ENCODE peak calls at places on chromosomes 5 and 9, in four cellular contexts. One of them, this sample, is unnamed.
A peak's percentile ranks its signal among the peaks of the same experiment; 100 is the strongest.

GRCh38 chr9:79955300-79955699 is 383.5 kb downstream of the TLE4 start:
- DNase-seq in H9: no peak
- DNase-seq in mesendoderm: no peak
- DNase-seq in trophoblast cell: no peak
- DNase-seq in this sample: no peak

GRCh38 chr9:115263731-115264130 is 145.8 kb upstream of the TNC start:
- DNase-seq in trophoblast cell: no peak
- DNase-seq in H9: no peak
- DNase-seq in mesendoderm: no peak
- DNase-seq in this sample: no peak

GRCh38 chr5:178115835-178116405 is 2.6 kb downstream of the N4BP3 start:
- DNase-seq in mesendoderm: peak; percentile 80
- DNase-seq in trophoblast cell: no peak
- DNase-seq in H9: peak; percentile 69
- DNase-seq in this sample: no peak

GRCh38 chr5:103532116-103532734 is 30.4 kb downstream of the NUDT12 start:
- DNase-seq in mesendoderm: no peak
- DNase-seq in H9: no peak
- DNase-seq in trophoblast cell: no peak
- DNase-seq in this sample: no peak

GRCh38 chr5:32339878-32340277 is 27.1 kb upstream of the MTMR12 start:
- DNase-seq in trophoblast cell: no peak
- DNase-seq in mesendoderm: peak; percentile 63
- DNase-seq in H9: no peak
- DNase-seq in this sample: no peak

GRCh38 chr5:180090769-180091546 is 19.4 kb upstream of the RNF130 start:
- DNase-seq in trophoblast cell: no peak
- DNase-seq in H9: peak; percentile 90
- DNase-seq in mesendoderm: peak; percentile 93
- DNase-seq in this sample: peak; percentile 72

GRCh38 chr9:110575169-110575568 is 4.4 kb downstream of the SVEP1 start:
- DNase-seq in trophoblast cell: no peak
- DNase-seq in mesendoderm: no peak
- DNase-seq in H9: no peak
- DNase-seq in this sample: no peak

GRCh38 chr5:38673671-38674071 is 117.2 kb upstream of the LIFR start:
- DNase-seq in trophoblast cell: no peak
- DNase-seq in H9: peak; percentile 62
- DNase-seq in mesendoderm: peak; percentile 75
- DNase-seq in this sample: no peak

GRCh38 chr9:86353591-86354047 is 591 bp downstream of the TUT7 start:
- DNase-seq in mesendoderm: no peak
- DNase-seq in trophoblast cell: peak; percentile 51
- DNase-seq in H9: no peak
- DNase-seq in this sample: no peak

GRCh38 chr5:9932770-9933169 is 302.6 kb upstream of the TAS2R1 start:
- DNase-seq in trophoblast cell: peak; percentile 87
- DNase-seq in mesendoderm: peak; percentile 85
- DNase-seq in H9: no peak
- DNase-seq in this sample: no peak

GRCh38 chr5:106376522-106376921 is 1294.2 kb downstream of the EFNA5 start:
- DNase-seq in mesendoderm: no peak
- DNase-seq in trophoblast cell: no peak
- DNase-seq in H9: no peak
- DNase-seq in this sample: no peak

GRCh38 chr9:112764344-112764743 is 13.8 kb downstream of the SNX30 start:
- DNase-seq in mesendoderm: peak; percentile 57
- DNase-seq in H9: no peak
- DNase-seq in trophoblast cell: peak; percentile 83
- DNase-seq in this sample: no peak

GRCh38 chr9:107227696-107228258 is 55.3 kb upstream of the RAD23B start:
- DNase-seq in mesendoderm: no peak
- DNase-seq in H9: no peak
- DNase-seq in trophoblast cell: no peak
- DNase-seq in this sample: no peak

GRCh38 chr9:107566596-107566995 is 77.0 kb upstream of the KLF4 start:
- DNase-seq in H9: no peak
- DNase-seq in mesendoderm: no peak
- DNase-seq in trophoblast cell: no peak
- DNase-seq in this sample: no peak

GRCh38 chr9:111148994-111149759 is 110.9 kb upstream of the LPAR1 start:
- DNase-seq in trophoblast cell: no peak
- DNase-seq in mesendoderm: peak; percentile 26
- DNase-seq in H9: no peak
- DNase-seq in this sample: no peak

GRCh38 chr5:107459637-107460036 is 211.1 kb downstream of the EFNA5 start:
- DNase-seq in H9: no peak
- DNase-seq in mesendoderm: peak; percentile 76
- DNase-seq in trophoblast cell: no peak
- DNase-seq in this sample: no peak

GRCh38 chr5:16855475-16855874 is 80.6 kb downstream of the MYO10 start:
- DNase-seq in H9: no peak
- DNase-seq in mesendoderm: peak; percentile 52
- DNase-seq in trophoblast cell: no peak
- DNase-seq in this sample: no peak

GRCh38 chr5:113081881-113082546 is 105.4 kb downstream of the DCP2 start:
- DNase-seq in H9: no peak
- DNase-seq in mesendoderm: no peak
- DNase-seq in trophoblast cell: peak; percentile 81
- DNase-seq in this sample: no peak

GRCh38 chr5:79191457-79191856 is 44.5 kb upstream of the JMY start:
- DNase-seq in mesendoderm: peak; percentile 31
- DNase-seq in H9: peak; percentile 33
- DNase-seq in trophoblast cell: no peak
- DNase-seq in this sample: peak; percentile 7

GRCh38 chr9:128091144-128091543 is 23.1 kb downstream of the SLC25A25 start:
- DNase-seq in mesendoderm: peak; percentile 94
- DNase-seq in trophoblast cell: no peak
- DNase-seq in H9: peak; percentile 91
- DNase-seq in this sample: peak; percentile 82

GRCh38 chr5:64210866-64211265 is 45.2 kb downstream of the RNF180 start:
- DNase-seq in mesendoderm: peak; percentile 84
- DNase-seq in trophoblast cell: no peak
- DNase-seq in H9: no peak
- DNase-seq in this sample: no peak

GRCh38 chr5:178306430-178307225 is 74.0 kb upstream of the PHYKPL start:
- DNase-seq in mesendoderm: peak; percentile 27
- DNase-seq in trophoblast cell: no peak
- DNase-seq in H9: no peak
- DNase-seq in this sample: no peak

GRCh38 chr5:54329731-54330709 is 19.6 kb upstream of the ARL15 start:
- DNase-seq in H9: no peak
- DNase-seq in trophoblast cell: peak; percentile 85
- DNase-seq in mesendoderm: peak; percentile 73
- DNase-seq in this sample: no peak

GRCh38 chr5:125317546-125317995 is 571.1 kb upstream of the ZNF608 start:
- DNase-seq in H9: peak; percentile 35
- DNase-seq in trophoblast cell: no peak
- DNase-seq in mesendoderm: peak; percentile 24
- DNase-seq in this sample: peak; percentile 41

GRCh38 chr9:16787724-16788123 is 82.7 kb downstream of the BNC2 start:
- DNase-seq in mesendoderm: no peak
- DNase-seq in H9: no peak
- DNase-seq in trophoblast cell: no peak
- DNase-seq in this sample: no peak

GRCh38 chr9:74630228-74630627 is 133.1 kb downstream of the RORB start:
- DNase-seq in mesendoderm: peak; percentile 27
- DNase-seq in H9: no peak
- DNase-seq in trophoblast cell: no peak
- DNase-seq in this sample: no peak

GRCh38 chr9:12773562-12773961 is 1.3 kb upstream of the LURAP1L start:
- DNase-seq in mesendoderm: no peak
- DNase-seq in trophoblast cell: no peak
- DNase-seq in H9: no peak
- DNase-seq in this sample: no peak

GRCh38 chr9:13141629-13142028 is 137.9 kb downstream of the MPDZ start:
- DNase-seq in H9: no peak
- DNase-seq in trophoblast cell: no peak
- DNase-seq in mesendoderm: no peak
- DNase-seq in this sample: no peak

GRCh38 chr9:108486791-108487190 is 369.0 kb downstream of the ACTL7B start:
- DNase-seq in H9: no peak
- DNase-seq in mesendoderm: no peak
- DNase-seq in trophoblast cell: no peak
- DNase-seq in this sample: no peak

GRCh38 chr9:99389087-99390033 is 167.3 kb downstream of the SEC61B start:
- DNase-seq in trophoblast cell: no peak
- DNase-seq in H9: no peak
- DNase-seq in mesendoderm: no peak
- DNase-seq in this sample: no peak

GRCh38 chr9:135926402-135927194 is 19.3 kb upstream of the CAMSAP1 start:
- DNase-seq in mesendoderm: peak; percentile 27
- DNase-seq in H9: no peak
- DNase-seq in trophoblast cell: peak; percentile 98
- DNase-seq in this sample: no peak

GRCh38 chr9:126329476-126330275 is 3.0 kb downstream of the MVB12B start:
- DNase-seq in trophoblast cell: no peak
- DNase-seq in mesendoderm: no peak
- DNase-seq in H9: no peak
- DNase-seq in this sample: peak; percentile 32

GRCh38 chr5:111735829-111736228 is 21.2 kb downstream of the NREP start:
- DNase-seq in mesendoderm: peak; percentile 83
- DNase-seq in trophoblast cell: peak; percentile 42
- DNase-seq in H9: peak; percentile 58
- DNase-seq in this sample: peak; percentile 23

GRCh38 chr5:111734597-111734996 is 22.4 kb downstream of the NREP start:
- DNase-seq in trophoblast cell: no peak
- DNase-seq in mesendoderm: no peak
- DNase-seq in H9: no peak
- DNase-seq in this sample: no peak

GRCh38 chr5:111731638-111732037 is 25.4 kb downstream of the NREP start:
- DNase-seq in mesendoderm: no peak
- DNase-seq in trophoblast cell: no peak
- DNase-seq in H9: no peak
- DNase-seq in this sample: no peak

GRCh38 chr5:111734013-111734412 is 23.0 kb downstream of the NREP start:
- DNase-seq in trophoblast cell: no peak
- DNase-seq in H9: no peak
- DNase-seq in mesendoderm: no peak
- DNase-seq in this sample: no peak

DNA sequence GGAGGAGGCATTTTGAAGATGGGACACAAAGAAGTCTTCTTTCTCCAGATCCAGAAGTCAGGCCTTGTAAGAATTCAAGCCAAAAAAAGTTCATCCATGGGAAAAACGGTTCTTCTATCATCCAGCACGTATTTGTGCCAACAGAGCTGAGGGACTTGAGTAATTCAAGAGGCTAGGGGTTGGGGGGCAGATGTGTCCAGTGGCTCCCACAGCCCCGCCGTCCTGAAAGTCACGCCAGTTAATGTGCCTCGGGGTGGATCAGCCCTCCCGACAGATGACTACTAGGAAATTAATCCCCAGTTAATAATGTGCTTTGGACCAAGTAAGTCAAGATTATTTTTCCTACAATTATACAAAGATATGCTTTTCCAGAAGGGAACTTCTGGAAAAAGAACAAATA is 23.4 kb downstream of the NREP start:
- DNase-seq in mesendoderm: no peak
- DNase-seq in H9: no peak
- DNase-seq in trophoblast cell: no peak
- DNase-seq in this sample: no peak
- H2BK5ac ChIP-seq in mesendoderm: no peak overlapping the region
- H2BK5ac ChIP-seq in H9: no peak overlapping the region
- H2BK5ac ChIP-seq in trophoblast cell: no peak overlapping the region
- H2BK5ac ChIP-seq in this sample: no peak overlapping the region

GRCh38 chr9:93231716-93232115 is 47.8 kb downstream of the WNK2 start:
- DNase-seq in mesendoderm: no peak
- DNase-seq in trophoblast cell: no peak
- DNase-seq in H9: no peak
- DNase-seq in this sample: no peak
- H3K79me2 ChIP-seq in mesendoderm: no peaks in the 10 kb centered on the region
- H3K79me2 ChIP-seq in trophoblast cell: no peaks in the 10 kb centered on the region
- H3K79me2 ChIP-seq in H9: no peaks in the 10 kb centered on the region
- H3K79me2 ChIP-seq in this sample: peaks cover 12% of the 10 kb centered on the region

DNA sequence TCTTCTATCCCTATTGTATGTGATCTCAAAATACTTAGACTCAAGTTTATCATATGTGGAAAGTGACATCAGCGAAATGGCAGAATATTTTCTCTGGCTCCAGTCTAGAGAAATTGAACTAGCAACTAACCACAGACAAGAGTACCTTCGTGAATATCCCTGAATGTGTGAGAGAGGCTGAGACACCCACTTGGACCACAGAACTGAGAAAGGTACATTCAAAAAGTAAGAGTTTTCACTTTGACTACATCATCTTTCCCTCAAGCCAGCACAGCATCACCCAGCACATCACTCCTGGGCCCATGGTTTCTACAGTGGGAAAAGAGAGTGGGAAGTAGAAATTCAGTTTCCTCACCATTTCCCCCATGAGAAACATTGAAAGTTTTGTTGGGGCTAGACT is 225.8 kb upstream of the VLDLR start:
- DNase-seq in H9: no peak
- DNase-seq in trophoblast cell: no peak
- DNase-seq in mesendoderm: no peak
- DNase-seq in this sample: no peak
- H2BK5ac ChIP-seq in H9: no peak overlapping the region
- H2BK5ac ChIP-seq in trophoblast cell: no peak overlapping the region
- H2BK5ac ChIP-seq in mesendoderm: no peak overlapping the region
- H2BK5ac ChIP-seq in this sample: no peak overlapping the region

GRCh38 chr5:73719616-73720015 is 93.6 kb downstream of the ARHGEF28 start:
- DNase-seq in H9: no peak
- DNase-seq in mesendoderm: no peak
- DNase-seq in trophoblast cell: peak; percentile 65
- DNase-seq in this sample: no peak
- H3K79me2 ChIP-seq in H9: no peaks in the 10 kb centered on the region
- H3K79me2 ChIP-seq in mesendoderm: no peaks in the 10 kb centered on the region
- H3K79me2 ChIP-seq in trophoblast cell: no peaks in the 10 kb centered on the region
- H3K79me2 ChIP-seq in this sample: no peaks in the 10 kb centered on the region

DNA sequence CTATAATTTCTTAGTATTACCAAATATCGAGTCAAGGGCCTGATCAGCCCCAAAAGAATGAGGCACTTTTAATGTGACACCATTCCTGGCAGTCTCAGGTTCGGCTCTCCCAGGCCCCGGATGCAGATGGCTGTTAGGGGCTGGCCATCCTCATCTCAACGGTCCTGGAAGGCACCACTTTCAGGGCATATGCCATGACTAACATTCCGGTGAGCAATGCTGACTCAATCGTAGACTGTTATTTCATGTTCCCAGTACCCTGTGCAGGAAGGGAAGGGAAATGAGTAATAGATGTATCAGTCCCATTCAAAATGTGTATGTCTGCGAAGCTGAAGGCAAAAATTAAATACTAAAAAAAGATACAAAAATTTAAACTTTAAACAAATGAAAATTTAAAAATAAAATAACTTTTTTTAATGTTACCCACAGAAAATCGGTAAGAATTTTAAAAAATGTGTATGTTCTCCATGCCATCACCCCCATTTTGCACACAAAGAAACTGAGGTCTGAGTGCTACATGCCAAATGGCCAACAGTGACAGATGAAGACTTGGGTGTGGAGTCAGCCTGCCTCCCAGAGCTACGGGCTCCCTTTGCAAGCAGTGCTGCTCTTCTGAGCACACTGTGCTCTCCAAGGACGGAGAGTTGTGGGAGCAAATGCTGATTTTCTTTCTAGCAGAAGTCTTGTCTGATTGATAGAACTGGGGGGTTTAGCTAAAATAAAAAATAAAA is 79.0 kb downstream of the GLDC start:
- DNase-seq in H9: no peak
- DNase-seq in trophoblast cell: peak; percentile 15
- DNase-seq in mesendoderm: peak; percentile 55
- DNase-seq in this sample: no peak
- H2BK5ac ChIP-seq in H9: no peak overlapping the region
- H2BK5ac ChIP-seq in trophoblast cell: peak overlapping the region; percentile 63
- H2BK5ac ChIP-seq in mesendoderm: no peak overlapping the region
- H2BK5ac ChIP-seq in this sample: no peak overlapping the region